ENCODE peak calls at places on chromosomes 2 and 18, in seven cellular contexts. One of them, this sample, is unnamed.

GRCh38 chr2:241949736-241950412 is 80.3 kb downstream of the RTP5 start:
- DNase-seq in T1000: no peak
- DNase-seq in stomach: no peak
- DNase-seq in HFFc6: no peak
- DNase-seq in AG04450: no peak
- DNase-seq in SW480: no peak
- DNase-seq in A549: no peak
- DNase-seq in this sample: no peak

GRCh38 chr2:234686088-234686890 is 189.4 kb upstream of the ARL4C start:
- DNase-seq in T1000: peak
- DNase-seq in stomach: no peak
- DNase-seq in HFFc6: no peak
- DNase-seq in AG04450: no peak
- DNase-seq in SW480: peak
- DNase-seq in A549: peak
- DNase-seq in this sample: no peak

GRCh38 chr18:36392888-36393287 is 95.4 kb downstream of the FHOD3 start:
- DNase-seq in T1000: no peak
- DNase-seq in stomach: no peak
- DNase-seq in HFFc6: no peak
- DNase-seq in AG04450: no peak
- DNase-seq in SW480: no peak
- DNase-seq in A549: no peak
- DNase-seq in this sample: no peak

GRCh38 chr2:1538663-1539062 is 125.4 kb downstream of the TPO start:
- DNase-seq in T1000: no peak
- DNase-seq in stomach: no peak
- DNase-seq in HFFc6: peak
- DNase-seq in AG04450: no peak
- DNase-seq in SW480: peak
- DNase-seq in A549: peak
- DNase-seq in this sample: no peak

GRCh38 chr2:127610561-127610960 is 35.4 kb upstream of the GPR17 start:
- DNase-seq in T1000: no peak
- DNase-seq in stomach: no peak
- DNase-seq in HFFc6: no peak
- DNase-seq in AG04450: no peak
- DNase-seq in SW480: no peak
- DNase-seq in A549: no peak
- DNase-seq in this sample: no peak

GRCh38 chr2:28751956-28752607 is 452 bp downstream of the PPP1CB start:
- DNase-seq in T1000: peak
- DNase-seq in stomach: peak
- DNase-seq in HFFc6: no peak
- DNase-seq in AG04450: no peak
- DNase-seq in SW480: peak
- DNase-seq in A549: peak
- DNase-seq in this sample: no peak

GRCh38 chr2:240538031-240538780 is 19.6 kb downstream of the ANKMY1 start:
- DNase-seq in T1000: no peak
- DNase-seq in stomach: no peak
- DNase-seq in HFFc6: no peak
- DNase-seq in AG04450: no peak
- DNase-seq in SW480: no peak
- DNase-seq in A549: no peak
- DNase-seq in this sample: no peak

GRCh38 chr2:183037281-183037659 is 987 bp downstream of the NCKAP1 start:
- DNase-seq in T1000: peak
- DNase-seq in stomach: no peak
- DNase-seq in HFFc6: peak
- DNase-seq in AG04450: no peak
- DNase-seq in SW480: peak
- DNase-seq in A549: no peak
- DNase-seq in this sample: peak

GRCh38 chr2:100818003-100818605 is 1.8 kb upstream of the NPAS2 start:
- DNase-seq in T1000: no peak
- DNase-seq in stomach: no peak
- DNase-seq in HFFc6: no peak
- DNase-seq in AG04450: no peak
- DNase-seq in SW480: peak
- DNase-seq in A549: no peak
- DNase-seq in this sample: no peak

GRCh38 chr18:34976899-34977786 is 64.1 kb upstream of the MAPRE2 start:
- DNase-seq in T1000: no peak
- DNase-seq in stomach: peak
- DNase-seq in HFFc6: no peak
- DNase-seq in AG04450: no peak
- DNase-seq in SW480: peak
- DNase-seq in A549: peak
- DNase-seq in this sample: peak

GRCh38 chr2:169291517-169291916 is 70.8 kb downstream of the LRP2 start:
- DNase-seq in T1000: no peak
- DNase-seq in stomach: no peak
- DNase-seq in HFFc6: no peak
- DNase-seq in AG04450: no peak
- DNase-seq in SW480: no peak
- DNase-seq in A549: no peak
- DNase-seq in this sample: no peak